ENCODE peak calls at places on chromosomes 12 and 14, in six cellular contexts. M, N, B, K, V and T are unnamed samples.

GRCh38 chr12:131489718-131490117 is 221.2 kb upstream of the SFSWAP start:
- DNase-seq in M (no peak), N (no peak), B (no peak), K (no peak), V (no peak), T (no peak)

GRCh38 chr12:106767206-106767605 is 7.3 kb upstream of the RIC8B start:
- DNase-seq in K (no peak), M (no peak), V (no peak), N (no peak), B (no peak), T (no peak)

GRCh38 chr12:96810477-96810876 is 96.6 kb upstream of the NEDD1 start:
- DNase-seq in N (no peak), B (no peak), K (no peak), M (no peak), V (no peak), T (no peak)

GRCh38 chr14:90438841-90439240 is 42.0 kb downstream of the CALM1 start:
- DNase-seq in V (no peak), K (no peak), N (no peak), B (no peak), M (no peak), T (no peak)

GRCh38 chr12:123996581-123996980 is 23.6 kb downstream of the ZNF664 start:
- DNase-seq in M (no peak), B (peak; percentile 81), K (no peak), V (no peak), N (no peak), T (no peak)

GRCh38 chr14:85607571-85608219 is 77.8 kb downstream of the FLRT2 start:
- DNase-seq in V (no peak), B (no peak), K (peak; percentile 97), M (no peak), N (no peak), T (peak; percentile 74)

GRCh38 chr12:77256924-77257323 is 191.6 kb upstream of the E2F7 start:
- DNase-seq in N (no peak), M (no peak), K (no peak), B (no peak), V (no peak), T (peak; percentile 7)

GRCh38 chr12:9043766-9044165 is 54.4 kb downstream of the KLRG1 start:
- DNase-seq in K (no peak), B (no peak), M (no peak), V (no peak), N (no peak), T (no peak)

GRCh38 chr12:37543966-37544668 is 772.5 kb upstream of the ALG10B start:
- DNase-seq in V (no peak), K (no peak), B (no peak), M (no peak), N (no peak), T (no peak)

GRCh38 chr12:10033783-10034381 is 3.4 kb downstream of the CLEC9A start:
- DNase-seq in V (no peak), M (no peak), K (peak; percentile 18), B (no peak), N (no peak), T (peak; percentile 37)

GRCh38 chr14:59190372-59190771 is 1.9 kb downstream of the DAAM1 start:
- DNase-seq in N (no peak), K (no peak), B (no peak), V (peak; percentile 18), M (no peak), T (no peak)

GRCh38 chr14:23695220-23695999 is 59.2 kb downstream of the DHRS2 start:
- DNase-seq in B (no peak), K (no peak), N (no peak), V (peak; percentile 12), M (no peak), T (peak; percentile 5)

GRCh38 chr14:34018564-34019244 is 67.8 kb upstream of the EGLN3 start:
- DNase-seq in N (no peak), B (no peak), V (no peak), M (no peak), K (no peak), T (peak; percentile 58)

GRCh38 chr12:70919597-70920035 is 922 bp downstream of the PTPRR start:
- DNase-seq in V (peak; percentile 3), B (no peak), K (no peak), M (no peak), N (no peak), T (peak; percentile 29)

GRCh38 chr12:111730420-111730819 is 36.3 kb upstream of the ALDH2 start:
- DNase-seq in V (no peak), M (no peak), K (no peak), N (no peak), B (no peak), T (no peak)

GRCh38 chr14:34680806-34681479 is 33.5 kb downstream of the CFL2 start:
- DNase-seq in M (no peak), K (no peak), V (no peak), B (no peak), N (no peak), T (no peak)

GRCh38 chr12:129997239-129997638 is 93.4 kb upstream of the TMEM132D start:
- DNase-seq in B (no peak), K (no peak), N (no peak), M (no peak), V (no peak), T (no peak)

GRCh38 chr12:49658276-49658675 is 34.9 kb downstream of the PRPF40B start:
- DNase-seq in M (peak; percentile 20), K (no peak), B (no peak), N (no peak), V (no peak), T (no peak)

GRCh38 chr14:55832122-55832911 is 252.3 kb downstream of the KTN1 start:
- DNase-seq in M (no peak), K (peak; percentile 76), N (no peak), V (peak; percentile 65), B (no peak), T (no peak)

GRCh38 chr14:23049011-23049410 is 7.0 kb downstream of the PSMB11 start:
- DNase-seq in V (no peak), N (no peak), B (no peak), M (peak; percentile 69), K (no peak), T (no peak)

GRCh38 chr12:129115558-129115957 is 262.3 kb downstream of the GLT1D1 start:
- DNase-seq in N (no peak), V (no peak), M (no peak), K (no peak), B (no peak), T (no peak)

GRCh38 chr12:110247340-110248095 is 33.5 kb upstream of the ATP2A2 start:
- DNase-seq in V (peak; percentile 84), M (peak; percentile 82), K (no peak), N (no peak), B (no peak), T (no peak)

GRCh38 chr14:75476274-75476995 is 45.8 kb upstream of the BATF start:
- DNase-seq in N (no peak), B (peak; percentile 37), K (peak; percentile 29), V (no peak), M (no peak), T (peak; percentile 40)
- TF ChIP-seq CTCF in N (no peak), B (no peak), K (no peak), V (no peak), M (no peak), T (no peak)

DNA sequence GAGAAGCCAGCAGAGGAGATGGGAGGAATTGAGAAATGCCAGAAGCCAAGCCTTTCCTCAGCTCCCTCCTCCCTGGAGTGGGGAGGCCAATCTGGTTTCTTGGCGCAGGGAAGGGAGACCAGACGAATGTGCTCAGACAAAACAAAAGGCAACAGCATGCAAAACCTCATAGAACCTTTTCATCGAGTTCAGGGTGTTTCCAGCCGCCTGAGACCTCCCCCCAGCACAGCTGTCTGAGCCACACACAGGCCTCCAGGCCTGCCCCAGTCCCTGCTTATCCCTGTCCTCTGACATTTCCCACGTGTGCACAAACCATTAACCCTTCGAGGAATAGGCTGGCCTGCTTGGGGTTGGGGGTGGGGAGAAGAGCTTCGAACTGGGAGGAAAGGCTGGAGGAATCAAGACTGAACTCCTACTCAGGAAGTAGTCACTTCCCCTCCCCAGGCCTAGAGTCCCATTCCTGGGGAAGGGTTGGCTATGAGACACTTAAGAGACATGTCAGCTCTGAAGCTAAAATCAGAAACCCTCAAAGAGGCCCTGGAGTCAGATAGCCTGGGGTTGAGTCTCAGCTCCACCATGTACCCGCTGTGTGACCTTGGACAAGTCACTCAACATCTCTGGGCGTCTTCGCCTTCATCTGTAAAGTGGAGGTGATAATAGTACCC is 10.7 kb downstream of the TBX3 start:
- DNase-seq in K (peak; percentile 93), B (no peak), V (no peak), M (peak; percentile 83), N (no peak), T (peak; percentile 83)
- H3K4me3 ChIP-seq in K (peak overlapping the region; percentile 16), B (no peak overlapping the region), V (no peak overlapping the region), M (peak overlapping the region; percentile 34), N (no peak overlapping the region), T (no peak overlapping the region)

GRCh38 chr14:105177082-105177481 is 4.0 kb downstream of the NUDT14 start:
- DNase-seq in N (no peak), M (no peak), B (no peak), K (no peak), V (no peak), T (no peak)

GRCh38 chr14:105178868-105179140 is 2.3 kb downstream of the NUDT14 start:
- DNase-seq in V (no peak), B (no peak), M (no peak), K (no peak), N (no peak), T (no peak)

GRCh38 chr14:105176513-105176912 is 4.6 kb downstream of the NUDT14 start:
- DNase-seq in V (no peak), K (no peak), M (no peak), B (no peak), N (no peak), T (no peak)

GRCh38 chr14:105179191-105179590 is 1.9 kb downstream of the NUDT14 start:
- DNase-seq in B (no peak), K (no peak), M (no peak), V (no peak), N (no peak), T (no peak)

DNA sequence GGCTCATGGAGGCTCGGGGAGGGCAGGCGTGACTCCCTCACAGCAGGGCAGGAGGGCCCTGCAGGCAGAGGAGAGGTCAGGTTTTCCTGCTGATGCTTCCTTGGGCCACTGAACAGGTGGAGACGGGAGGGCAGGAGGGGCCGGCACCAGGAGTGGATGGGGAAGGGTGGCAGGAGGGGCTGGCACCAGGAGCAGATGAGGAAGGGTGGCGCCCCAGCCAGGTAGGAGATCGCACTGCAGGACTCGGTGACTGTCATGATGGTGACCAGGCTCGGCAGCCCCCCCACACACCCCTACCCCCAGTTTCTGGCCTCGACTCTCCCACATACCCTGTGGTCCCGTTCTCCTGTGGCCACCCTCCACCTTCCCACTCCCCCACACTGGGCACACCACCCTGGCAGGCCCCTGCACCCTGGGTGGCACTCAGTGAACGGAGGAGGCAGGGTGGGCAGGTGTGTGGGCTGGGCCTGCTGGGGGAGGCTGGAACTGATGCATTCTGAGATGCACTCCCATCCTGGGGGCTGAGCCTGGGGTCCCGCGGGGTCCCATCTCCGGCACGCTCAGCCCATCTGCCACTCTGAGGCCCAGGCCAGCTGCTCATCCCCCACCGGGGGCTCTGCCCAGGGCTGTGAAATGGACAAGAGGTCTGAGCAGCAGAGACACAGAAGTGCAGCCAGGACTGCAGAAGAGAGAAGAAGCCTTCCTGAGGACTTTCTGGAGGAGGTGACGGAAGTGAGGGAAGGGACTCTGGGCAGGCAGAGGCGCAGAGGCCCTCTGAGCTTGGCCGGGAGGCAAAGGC is 2.8 kb downstream of the NUDT14 start:
- DNase-seq in V (no peak), N (no peak), K (no peak), M (no peak), B (no peak), T (no peak)
- TF ChIP-seq CTCF in V (no peak), N (no peak), K (no peak), M (no peak), B (no peak), T (no peak)

GRCh38 chr14:20907214-20907613 is 16.0 kb downstream of the RNASE3 start:
- DNase-seq in M (no peak), N (no peak), V (no peak), B (no peak), K (no peak), T (no peak)
- H3K4me3 ChIP-seq in M (no peak overlapping the region), N (no peak overlapping the region), V (no peak overlapping the region), B (no peak overlapping the region), K (no peak overlapping the region), T (no peak overlapping the region)

GRCh38 chr12:127143020-127143419 is 1124.0 kb upstream of the TMEM132C start:
- DNase-seq in B (no peak), V (no peak), K (no peak), M (no peak), N (no peak), T (no peak)
- TF ChIP-seq CTCF in B (no peak), V (no peak), K (no peak), M (no peak), N (no peak), T (no peak)